ENCODE peak calls at places on chromosome 20, in four cellular contexts. N is suprapubic skin, R is stomach, X is endothelial cell of umbilical vein. T is an unnamed sample.

GRCh38 chr20:19785886-19786285 is 27.8 kb downstream of the RIN2 start:
- DNase-seq in X (no peak), R (no peak), N (no peak), T (no peak)

GRCh38 chr20:13202553-13202952 is 18.5 kb upstream of the ISM1 start:
- DNase-seq in N (no peak), X (no peak), R (no peak), T (no peak)

GRCh38 chr20:44610313-44610965 is 28.1 kb downstream of the PKIG start:
- DNase-seq in R (no peak), N (peak), X (no peak), T (no peak)

GRCh38 chr20:45545754-45546453 is 1.3 kb downstream of the EPPIN start:
- DNase-seq in R (no peak), X (no peak), N (no peak), T (peak)

GRCh38 chr20:63394069-63394468 is 32.9 kb upstream of the CHRNA4 start:
- DNase-seq in X (no peak), N (no peak), R (no peak), T (no peak)

GRCh38 chr20:62390306-62391164 is 3.6 kb downstream of the RPS21 start:
- DNase-seq in R (no peak), X (no peak), N (no peak), T (no peak)

GRCh38 chr20:15930324-15931305 is 642.6 kb downstream of the KIF16B start:
- DNase-seq in R (no peak), N (no peak), X (peak), T (peak)

GRCh38 chr20:12177657-12178293 is 260.1 kb downstream of the BTBD3 start:
- DNase-seq in R (no peak), X (no peak), N (no peak), T (no peak)

GRCh38 chr20:63145156-63145555 is 70.8 kb downstream of the YTHDF1 start:
- DNase-seq in R (no peak), N (no peak), X (no peak), T (no peak)

GRCh38 chr20:31835554-31835953 is 9.8 kb downstream of the FOXS1 start:
- DNase-seq in N (no peak), R (no peak), X (no peak), T (no peak)

GRCh38 chr20:1101533-1101932 is 16.9 kb upstream of the PSMF1 start:
- DNase-seq in X (no peak), R (no peak), N (no peak), T (no peak)

GRCh38 chr20:36322131-36322530 is 16.0 kb downstream of the DLGAP4 start:
- DNase-seq in N (no peak), X (no peak), R (no peak), T (no peak)

GRCh38 chr20:32010666-32011065 is 428 bp downstream of the CCM2L start:
- DNase-seq in N (no peak), R (no peak), X (no peak), T (no peak)

GRCh38 chr20:4038047-4038459 is 22.7 kb upstream of the RNF24 start:
- DNase-seq in N (peak), R (peak), X (no peak), T (no peak)

GRCh38 chr20:2879148-2879547 is 5.9 kb downstream of the PTPRA start:
- DNase-seq in N (no peak), X (no peak), R (no peak), T (no peak)

GRCh38 chr20:5569021-5569420 is 181.2 kb upstream of the SHLD1 start:
- DNase-seq in N (no peak), R (no peak), X (peak), T (no peak)

GRCh38 chr20:23050847-23051627 is 1.6 kb upstream of the THBD start:
- DNase-seq in X (peak), R (peak), N (peak), T (no peak)

GRCh38 chr20:23047738-23048214 is 1.7 kb downstream of the THBD start:
- DNase-seq in R (peak), X (peak), N (no peak), T (no peak)

GRCh38 chr20:23049933-23050838 is 714 bp upstream of the THBD start:
- DNase-seq in N (peak), R (peak), X (no peak), T (no peak)

GRCh38 chr20:23048283-23049200 is 930 bp downstream of the THBD start:
- DNase-seq in R (peak), N (peak), X (peak), T (no peak)

GRCh38 chr20:23049201-23049932 is at the start of gene THBD:
- DNase-seq in X (peak), R (peak), N (peak), T (peak)
- TF ChIP-seq POLR2A in X (peak), R (no peak), N (peak), T (peak)

DNA sequence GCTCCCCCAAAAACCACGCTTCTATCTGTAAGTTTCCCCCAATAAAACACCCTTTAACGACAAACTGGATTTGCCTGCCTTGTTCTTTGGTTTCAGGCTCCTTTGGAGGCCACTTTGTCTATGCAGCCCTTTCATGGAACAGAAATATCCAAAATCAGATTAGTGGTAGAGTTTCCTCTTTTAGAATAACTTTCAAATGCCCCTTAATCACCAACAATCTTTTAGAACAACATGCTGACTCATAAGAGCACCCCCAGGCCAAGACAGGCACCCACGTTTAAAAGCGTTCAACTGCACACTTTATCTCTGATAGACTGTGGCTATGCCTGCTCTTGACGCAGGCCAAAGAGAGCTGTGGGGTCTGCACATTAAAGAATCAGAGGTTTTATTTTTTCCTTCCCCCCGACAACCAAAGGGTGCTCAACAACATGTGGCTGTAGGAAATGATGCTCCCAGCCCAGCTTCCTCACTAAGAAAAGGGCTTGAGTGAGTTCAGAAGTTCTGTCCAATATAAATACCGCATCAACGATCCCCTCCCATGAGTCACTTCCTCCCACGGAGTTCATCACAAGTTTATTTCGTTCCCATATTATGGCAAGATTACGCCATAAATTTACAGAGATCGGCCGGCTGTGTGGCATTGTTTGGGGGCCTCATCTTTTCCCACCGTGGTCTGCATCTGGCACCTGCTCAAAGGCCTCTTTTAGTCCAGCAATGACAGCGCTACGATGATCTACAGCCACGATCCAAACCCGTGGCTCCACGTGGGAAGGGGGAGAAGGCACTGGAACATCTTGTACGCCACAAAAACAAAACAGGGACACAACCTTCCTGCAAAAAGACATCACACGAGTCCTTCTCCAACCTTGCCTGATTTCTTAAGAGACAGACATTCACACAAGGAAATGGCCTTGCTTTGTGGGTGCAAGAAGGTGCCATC is 88.8 kb upstream of the NFATC2 start:
- DNase-seq in R (no peak), X (peak), N (peak), T (peak)
- TF ChIP-seq POLR2AphosphoS5 in R (peak), X (peak), N (peak), T (peak)

GRCh38 chr20:41616228-41616627 is 1.9 kb downstream of the CHD6 start:
- DNase-seq in N (no peak), X (no peak), R (no peak), T (no peak)

GRCh38 chr20:41617059-41617921 is 887 bp downstream of the CHD6 start:
- DNase-seq in X (peak), N (peak), R (no peak), T (no peak)

GRCh38 chr20:41619360-41620115 is 1.4 kb upstream of the CHD6 start:
- DNase-seq in R (no peak), X (no peak), N (no peak), T (no peak)

GRCh38 chr20:41618807-41619294 is 674 bp upstream of the CHD6 start:
- DNase-seq in X (peak), N (no peak), R (peak), T (no peak)

GRCh38 chr20:41617931-41618806 is at the start of gene CHD6:
- DNase-seq in X (peak), N (peak), R (peak), T (peak)
- H3K27ac ChIP-seq in X (peak), N (peak), R (peak), T (peak)

GRCh38 chr20:10990625-10991382 is 317.0 kb upstream of the JAG1 start:
- DNase-seq in R (no peak), N (no peak), X (no peak), T (no peak)

GRCh38 chr20:10985536-10985935 is 311.7 kb upstream of the JAG1 start:
- DNase-seq in R (no peak), N (no peak), X (peak), T (peak)

GRCh38 chr20:10986586-10986985 is 312.8 kb upstream of the JAG1 start:
- DNase-seq in R (no peak), N (no peak), X (no peak), T (peak)

GRCh38 chr20:10984899-10985298 is 311.1 kb upstream of the JAG1 start:
- DNase-seq in R (no peak), X (no peak), N (no peak), T (peak)

DNA sequence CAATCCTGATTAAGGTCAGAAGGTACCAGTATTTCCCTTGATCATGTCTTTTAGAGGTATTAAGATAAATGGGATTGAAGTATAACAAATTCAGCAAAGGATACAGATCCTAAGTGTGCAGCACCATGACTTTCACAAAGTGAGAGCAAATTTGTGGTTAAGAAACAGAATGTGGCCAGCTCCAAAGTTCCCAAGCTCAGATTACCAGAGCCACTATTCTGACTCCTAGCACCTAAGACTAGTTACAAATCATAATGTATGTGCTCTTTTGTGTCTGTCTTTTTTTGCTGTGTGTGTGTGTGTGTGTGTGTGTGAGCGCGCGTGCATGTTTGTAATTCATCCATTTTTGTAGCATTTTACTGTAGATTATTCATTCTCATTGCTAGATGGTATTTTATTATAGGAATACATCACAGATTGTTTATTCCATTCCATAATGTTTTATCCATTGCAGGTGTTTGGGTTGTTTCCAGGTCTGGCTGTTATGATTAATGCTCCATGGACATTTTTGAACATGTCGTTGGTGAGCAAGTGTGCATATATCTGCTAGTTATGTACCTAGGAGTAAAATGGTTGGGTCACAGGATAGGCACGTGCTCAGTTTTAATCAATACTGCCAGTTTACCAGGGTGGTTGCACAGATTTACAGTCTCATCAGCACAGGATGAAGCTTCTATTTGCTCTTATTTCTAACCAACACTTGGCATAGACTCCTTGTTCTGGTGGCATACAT is 314.0 kb upstream of the JAG1 start:
- DNase-seq in X (no peak), N (no peak), R (no peak), T (peak)
- TF ChIP-seq POLR2A in X (no peak), N (no peak), R (no peak), T (no peak)